ENCODE peak calls at places on chromosome 5, in nine cellular contexts. P, T, M, D, Y, Q, C, L and K are unnamed samples.

GRCh38 chr5:178793156-178793555 is 62.7 kb upstream of the ZNF354A start:
- DNase-seq in P (no peak), D (no peak), M (no peak), C (peak; percentile 39), L (no peak), T (no peak), Y (no peak), Q (peak; percentile 33), K (no peak)

GRCh38 chr5:26847041-26847736 is 191.2 kb downstream of the CDH9 start:
- DNase-seq in C (peak; percentile 8), P (no peak), M (no peak), L (no peak), Y (no peak), T (no peak), Q (no peak), D (no peak), K (no peak)

GRCh38 chr5:93789173-93790070 is 48.0 kb upstream of the POU5F2 start:
- DNase-seq in Y (no peak), C (no peak), T (peak; percentile 73), P (peak; percentile 68), Q (no peak), M (peak; percentile 18), L (peak; percentile 66), D (no peak), K (peak; percentile 61)

GRCh38 chr5:114311943-114312342 is 49.9 kb upstream of the KCNN2 start:
- DNase-seq in P (no peak), Q (no peak), D (no peak), C (no peak), M (no peak), Y (no peak), T (no peak), L (no peak), K (no peak)

GRCh38 chr5:179181988-179182387 is 121.8 kb downstream of the ZNF354C start:
- DNase-seq in M (no peak), D (peak; percentile 1), C (no peak), Q (no peak), T (no peak), L (no peak), Y (no peak), P (no peak), K (no peak)

GRCh38 chr5:157059891-157060290 is 975 bp upstream of the HAVCR1 start:
- DNase-seq in C (no peak), P (no peak), L (no peak), Q (no peak), Y (no peak), T (peak; percentile 18), D (no peak), M (no peak), K (no peak)

GRCh38 chr5:106956901-106957300 is 713.8 kb downstream of the EFNA5 start:
- DNase-seq in M (no peak), T (no peak), P (no peak), Y (no peak), C (no peak), D (no peak), L (no peak), Q (no peak), K (no peak)

GRCh38 chr5:97874491-97874890 is 691.4 kb upstream of the RIOK2 start:
- DNase-seq in D (no peak), Y (no peak), C (no peak), M (no peak), L (no peak), P (no peak), Q (no peak), T (peak; percentile 40), K (no peak)

GRCh38 chr5:172339264-172340180 is 56.0 kb upstream of the UBTD2 start:
- DNase-seq in L (no peak), M (no peak), C (no peak), D (no peak), P (no peak), T (no peak), Q (no peak), Y (no peak), K (no peak)

GRCh38 chr5:98774192-98775046 is 956 bp downstream of the RGMB start:
- DNase-seq in Y (peak; percentile 60), Q (peak; percentile 58), T (peak; percentile 65), P (peak; percentile 70), D (peak; percentile 58), C (peak; percentile 85), L (no peak), M (no peak), K (no peak)

GRCh38 chr5:52134013-52134650 is 653.6 kb upstream of the ITGA1 start:
- DNase-seq in L (no peak), M (no peak), C (no peak), T (no peak), Y (no peak), Q (no peak), P (no peak), D (no peak), K (no peak)

GRCh38 chr5:68711311-68712200 is 382.3 kb upstream of the SLC30A5 start:
- DNase-seq in D (no peak), P (no peak), Y (no peak), M (no peak), C (peak; percentile 16), L (no peak), Q (no peak), T (peak; percentile 15), K (no peak)

GRCh38 chr5:78523314-78524193 is 125.0 kb downstream of the LHFPL2 start:
- DNase-seq in Q (no peak), D (no peak), L (no peak), P (peak; percentile 68), Y (peak; percentile 43), T (peak; percentile 38), C (no peak), M (no peak), K (no peak)

GRCh38 chr5:135053989-135054388 is 20.0 kb upstream of the PITX1 start:
- DNase-seq in M (no peak), T (no peak), C (no peak), L (no peak), D (no peak), Q (no peak), P (no peak), Y (no peak), K (no peak)

GRCh38 chr5:130541617-130542221 is 623.3 kb downstream of the HINT1 start:
- DNase-seq in Y (no peak), C (no peak), T (peak; percentile 26), P (peak; percentile 79), L (no peak), D (no peak), M (no peak), Q (no peak), K (peak; percentile 86)

GRCh38 chr5:110590187-110590586 is 136.3 kb downstream of the TMEM232 start:
- DNase-seq in M (no peak), T (peak; percentile 17), Y (no peak), Q (no peak), P (peak; percentile 46), C (peak; percentile 30), L (peak; percentile 2), D (no peak), K (peak; percentile 11)

GRCh38 chr5:89064691-89065207 is 181.8 kb upstream of the MEF2C start:
- DNase-seq in Y (no peak), L (no peak), T (no peak), D (no peak), P (no peak), Q (no peak), C (no peak), M (no peak), K (no peak)

GRCh38 chr5:132752581-132753125 is 5.4 kb downstream of the CCNI2 start:
- DNase-seq in D (no peak), Q (no peak), P (no peak), Y (no peak), C (no peak), M (no peak), T (no peak), L (no peak), K (no peak)

GRCh38 chr5:132753135-132753987 is 6.1 kb downstream of the CCNI2 start:
- DNase-seq in P (no peak), L (no peak), Y (no peak), C (no peak), T (peak; percentile 56), D (no peak), Q (no peak), M (no peak), K (no peak)

GRCh38 chr5:132751444-132751843 is 4.2 kb downstream of the CCNI2 start:
- DNase-seq in P (peak; percentile 96), M (no peak), L (no peak), T (peak; percentile 70), C (no peak), Y (no peak), Q (no peak), D (no peak), K (peak; percentile 69)

GRCh38 chr5:132750471-132751230 is 3.4 kb downstream of the CCNI2 start:
- DNase-seq in L (no peak), T (no peak), Q (no peak), P (no peak), D (no peak), M (no peak), C (no peak), Y (no peak), K (no peak)

DNA sequence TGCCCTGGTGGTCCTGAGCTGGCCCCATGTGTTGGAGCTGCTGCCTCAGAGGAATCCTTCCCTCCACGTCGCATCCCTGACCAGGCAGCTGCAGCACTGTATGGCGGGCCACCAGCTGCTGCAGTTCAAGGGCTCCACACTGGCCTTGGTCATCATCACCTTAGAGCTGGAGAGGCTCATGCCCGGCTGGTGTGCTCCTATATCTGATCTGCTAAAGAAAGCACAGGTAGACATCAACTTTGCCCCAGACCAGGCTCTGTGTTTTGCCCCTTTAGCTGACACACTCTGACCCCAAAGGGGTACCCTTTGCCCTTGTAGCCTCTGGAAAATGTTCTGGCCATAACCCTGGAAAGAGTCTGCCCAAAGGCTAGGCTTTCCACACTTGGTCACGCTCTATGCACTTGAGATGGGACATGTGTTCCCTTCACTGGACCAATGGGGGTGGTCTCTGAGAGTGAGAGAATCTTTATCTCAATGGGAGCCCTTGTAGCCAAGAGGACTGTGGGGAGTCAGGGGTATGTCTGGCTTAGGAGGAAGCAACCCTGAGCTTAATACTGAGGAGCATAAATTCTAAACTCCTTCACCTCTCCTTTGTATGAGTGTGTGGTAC is 4.8 kb downstream of the CCNI2 start:
- DNase-seq in Y (no peak), L (no peak), M (no peak), T (no peak), P (no peak), D (no peak), C (no peak), Q (no peak), K (no peak)
- H3K4me3 ChIP-seq in Y (no peak overlapping the region), L (no peak overlapping the region), M (no peak overlapping the region), T (no peak overlapping the region), P (no peak overlapping the region), D (no peak overlapping the region), C (no peak overlapping the region), Q (no peak overlapping the region), K (no peak overlapping the region)

GRCh38 chr5:66769839-66770617 is 173.8 kb downstream of the MAST4 start:
- DNase-seq in T (peak; percentile 12), Y (no peak), C (peak; percentile 30), Q (no peak), P (peak; percentile 24), L (no peak), D (peak; percentile 44), M (no peak), K (no peak)
- TF ChIP-seq CTCF in T (no peak), Y (no peak), C (peak; percentile 41), Q (peak; percentile 39), P (peak; percentile 18), L (peak; percentile 25), D (peak; percentile 23), M (no peak), K (peak; percentile 41)

GRCh38 chr5:164324239-164324638 is 818.8 kb downstream of the MAT2B start:
- DNase-seq in T (no peak), Q (no peak), P (no peak), C (no peak), D (no peak), Y (no peak), L (no peak), M (no peak), K (no peak)
- H3K4me3 ChIP-seq in T (no peak overlapping the region), Q (no peak overlapping the region), P (no peak overlapping the region), C (no peak overlapping the region), D (no peak overlapping the region), Y (no peak overlapping the region), L (no peak overlapping the region), M (no peak overlapping the region), K (no peak overlapping the region)

GRCh38 chr5:138065102-138065501 is 18.7 kb upstream of the WNT8A start:
- DNase-seq in P (no peak), Y (no peak), T (no peak), D (no peak), M (no peak), Q (no peak), C (no peak), L (no peak), K (no peak)
- TF ChIP-seq CTCF in P (peak; percentile 32), Y (no peak), T (peak; percentile 30), D (no peak), M (peak; percentile 33), Q (peak; percentile 6), C (peak; percentile 12), L (peak; percentile 52), K (peak; percentile 39)